ENCODE peak calls at places on chromosomes 1 and 21, in seven cellular contexts. Q is EL, W is HCT116, H is T-helper 1 cell, K is NCI-H1105, U is aorta, R is neural progenitor cell. X is an unnamed sample.

GRCh38 chr1:200035956-200036615 is 8.6 kb downstream of the NR5A2 start:
- DNase-seq in Q (no peak), W (no peak), H (no peak), K (no peak), U (no peak), R (peak), X (no peak)

GRCh38 chr1:66932291-66932690 is 7.5 kb downstream of the MIER1 start:
- DNase-seq in Q (no peak), W (no peak), H (no peak), K (no peak), U (no peak), R (no peak), X (no peak)

GRCh38 chr1:154420172-154420571 is 15.0 kb downstream of the IL6R start:
- DNase-seq in Q (peak), W (no peak), H (no peak), K (no peak), U (peak), R (no peak), X (peak)

GRCh38 chr1:10589074-10589473 is 114.3 kb downstream of the PEX14 start:
- DNase-seq in Q (no peak), W (no peak), H (no peak), K (no peak), U (no peak), R (no peak), X (no peak)

GRCh38 chr1:203304391-203304918 is 864 bp upstream of the BTG2 start:
- DNase-seq in Q (no peak), W (no peak), H (no peak), K (no peak), U (peak), R (no peak), X (no peak)

GRCh38 chr1:97599447-97599846 is 321.4 kb downstream of the DPYD start:
- DNase-seq in Q (no peak), W (no peak), H (no peak), K (no peak), U (no peak), R (no peak), X (no peak)

GRCh38 chr1:65104854-65105540 is 43.0 kb upstream of the AK4 start:
- DNase-seq in Q (no peak), W (no peak), H (no peak), K (no peak), U (no peak), R (no peak), X (no peak)

GRCh38 chr21:45115141-45115540 is 40.8 kb downstream of the ADARB1 start:
- DNase-seq in Q (no peak), W (no peak), H (no peak), K (no peak), U (no peak), R (no peak), X (no peak)

GRCh38 chr1:229536982-229537381 is 21.5 kb downstream of the ABCB10 start:
- DNase-seq in Q (no peak), W (no peak), H (no peak), K (no peak), U (no peak), R (no peak), X (no peak)

GRCh38 chr1:150622219-150622975 is 7.0 kb downstream of the ENSA start:
- DNase-seq in Q (no peak), W (no peak), H (no peak), K (no peak), U (peak), R (peak), X (no peak)

GRCh38 chr1:81158592-81158991 is 642.1 kb upstream of the ADGRL2 start:
- DNase-seq in Q (peak), W (no peak), H (no peak), K (no peak), U (no peak), R (peak), X (no peak)

GRCh38 chr1:203525685-203526084 is 31.7 kb downstream of the OPTC start:
- DNase-seq in Q (no peak), W (no peak), H (no peak), K (no peak), U (no peak), R (no peak), X (no peak)

GRCh38 chr21:45051580-45052434 is 22.6 kb upstream of the ADARB1 start:
- DNase-seq in Q (no peak), W (no peak), H (no peak), K (no peak), U (peak), R (no peak), X (no peak)

GRCh38 chr21:44299085-44299457 is 782 bp upstream of the PFKL start:
- DNase-seq in Q (no peak), W (no peak), H (no peak), K (no peak), U (no peak), R (no peak), X (no peak)

GRCh38 chr21:46667735-46668380 is 32.4 kb downstream of the PRMT2 start:
- DNase-seq in Q (peak), W (no peak), H (no peak), K (peak), U (peak), R (peak), X (no peak)

GRCh38 chr1:78553859-78554258 is 63.1 kb downstream of the PTGFR start:
- DNase-seq in Q (no peak), W (peak), H (no peak), K (no peak), U (no peak), R (peak), X (no peak)

GRCh38 chr1:231734417-231734816 is 107.8 kb downstream of the DISC1 start:
- DNase-seq in Q (no peak), W (no peak), H (no peak), K (no peak), U (no peak), R (no peak), X (no peak)

GRCh38 chr1:194830387-194830786 is 1644.0 kb upstream of the B3GALT2 start:
- DNase-seq in Q (no peak), W (no peak), H (no peak), K (no peak), U (no peak), R (no peak), X (no peak)

GRCh38 chr21:43608225-43608624 is 51.1 kb downstream of the HSF2BP start:
- DNase-seq in Q (peak), W (no peak), H (no peak), K (no peak), U (no peak), R (no peak), X (no peak)

GRCh38 chr1:160205974-160206369 is 788 bp downstream of the PEA15 start:
- DNase-seq in Q (peak), W (peak), H (peak), K (no peak), U (peak), R (peak), X (no peak)

GRCh38 chr1:156214024-156214748 is 1.4 kb downstream of the PMF1 start:
- DNase-seq in Q (peak), W (peak), H (no peak), K (no peak), U (no peak), R (no peak), X (no peak)

GRCh38 chr1:21264913-21265312 is 25.4 kb downstream of the ECE1 start:
- DNase-seq in Q (peak), W (no peak), H (no peak), K (no peak), U (no peak), R (no peak), X (no peak)

GRCh38 chr1:207863893-207864535 is 46.9 kb downstream of the CD34 start:
- DNase-seq in Q (no peak), W (no peak), H (peak), K (no peak), U (no peak), R (no peak), X (no peak)

GRCh38 chr1:202171292-202172014 is 11.1 kb upstream of the PTPN7 start:
- DNase-seq in Q (no peak), W (no peak), H (no peak), K (no peak), U (no peak), R (no peak), X (no peak)

GRCh38 chr1:245480393-245481120 is 325.8 kb downstream of the KIF26B start:
- DNase-seq in Q (no peak), W (no peak), H (no peak), K (no peak), U (no peak), R (no peak), X (no peak)

GRCh38 chr1:51302270-51302669 is 28.1 kb downstream of the TTC39A start:
- DNase-seq in Q (no peak), W (no peak), H (no peak), K (no peak), U (no peak), R (no peak), X (no peak)

GRCh38 chr21:35933466-35933865 is 126.9 kb downstream of the SETD4 start:
- DNase-seq in Q (peak), W (peak), H (no peak), K (no peak), U (no peak), R (peak), X (no peak)

X was measured in breast epithelium.